ENCODE peak calls at places on chromosomes 2 and 18, in ten cellular contexts. N, Y, D, X, W, F, V, H, T and U are unnamed samples.

GRCh38 chr2:9390151-9390850 is 33.0 kb downstream of the ITGB1BP1 start:
- DNase-seq in D (no peak), Y (no peak), T (no peak), V (no peak), F (no peak), W (no peak), N (no peak), X (no peak), H (no peak), U (no peak)

GRCh38 chr2:225637199-225637598 is 237.7 kb downstream of the NYAP2 start:
- DNase-seq in N (peak; percentile 21), Y (no peak), W (no peak), F (no peak), H (no peak), T (no peak), X (no peak), D (no peak), V (no peak), U (no peak)

GRCh38 chr2:238994876-238995275 is 147.0 kb downstream of the TWIST2 start:
- DNase-seq in V (no peak), W (no peak), F (no peak), H (no peak), D (no peak), Y (no peak), X (no peak), T (no peak), N (peak; percentile 39), U (no peak)

GRCh38 chr2:190069936-190070696 is 7.6 kb upstream of the MSTN start:
- DNase-seq in D (peak; percentile 23), V (no peak), Y (peak; percentile 40), H (no peak), F (peak; percentile 7), T (peak; percentile 75), N (peak; percentile 74), W (no peak), X (no peak), U (peak; percentile 25)

GRCh38 chr2:159904565-159905281 is 106.7 kb upstream of the CD302 start:
- DNase-seq in F (peak; percentile 35), T (no peak), V (peak; percentile 90), H (peak; percentile 87), D (no peak), W (peak; percentile 76), Y (no peak), X (peak; percentile 21), N (no peak), U (no peak)

GRCh38 chr2:175854665-175855064 is 147.4 kb downstream of the LNPK start:
- DNase-seq in V (no peak), T (no peak), W (no peak), H (no peak), X (no peak), N (peak; percentile 73), F (no peak), Y (no peak), D (no peak), U (no peak)

GRCh38 chr2:97658691-97659157 is 5.1 kb downstream of the ACTR1B start:
- DNase-seq in W (no peak), D (no peak), N (no peak), Y (no peak), F (no peak), V (no peak), X (no peak), T (no peak), H (no peak), U (no peak)

GRCh38 chr2:143451622-143452021 is 322.4 kb downstream of the ARHGAP15 start:
- DNase-seq in N (peak; percentile 46), X (no peak), T (peak; percentile 41), W (no peak), H (no peak), D (peak; percentile 54), F (no peak), V (no peak), Y (peak; percentile 15), U (no peak)

GRCh38 chr2:46364797-46365457 is 67.7 kb downstream of the EPAS1 start:
- DNase-seq in W (no peak), N (peak; percentile 77), X (no peak), D (peak; percentile 40), T (peak; percentile 72), V (no peak), H (no peak), F (peak; percentile 50), Y (peak; percentile 59), U (no peak)

GRCh38 chr2:41576423-41576822 is 471.4 kb upstream of the PKDCC start:
- DNase-seq in H (no peak), X (no peak), W (no peak), Y (no peak), D (no peak), V (no peak), N (no peak), T (no peak), F (no peak), U (no peak)

GRCh38 chr2:148303166-148303565 is 282.3 kb downstream of the MBD5 start:
- DNase-seq in T (no peak), N (no peak), V (no peak), W (no peak), F (no peak), Y (no peak), X (no peak), D (no peak), H (no peak), U (no peak)

DNA sequence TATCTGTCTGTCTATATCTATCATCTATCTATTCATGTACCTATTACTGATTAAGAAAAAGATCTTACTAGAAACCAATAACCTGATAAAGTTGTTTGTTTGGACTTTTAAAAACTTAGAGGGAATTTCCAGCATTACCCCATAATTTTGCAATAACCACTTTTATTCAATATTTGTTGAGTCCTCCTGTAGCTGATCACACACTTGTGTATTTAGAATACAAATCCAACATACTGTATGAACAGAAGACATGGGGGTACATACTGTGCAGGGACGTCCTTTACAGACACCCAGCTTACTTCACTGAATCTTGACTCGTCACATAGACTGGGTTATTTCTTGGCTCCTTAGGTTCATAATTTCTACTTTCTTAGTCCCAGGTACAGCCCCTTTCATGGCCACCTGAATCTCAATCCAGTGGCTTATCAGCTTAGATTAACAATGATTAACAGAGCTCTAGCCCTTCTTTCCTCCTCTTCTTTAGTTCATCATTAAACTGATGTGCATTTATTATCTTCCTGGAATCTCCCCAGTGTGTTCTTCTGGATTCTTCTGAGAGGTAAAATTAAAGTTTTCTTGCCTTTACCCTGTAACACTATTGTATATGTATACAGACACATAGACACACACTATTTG is 27.4 kb upstream of the STAT4 start:
- DNase-seq in F (no peak), D (no peak), V (no peak), Y (no peak), H (no peak), N (no peak), T (no peak), X (no peak), W (no peak), U (no peak)
- TF ChIP-seq CTCF in F (no peak), D (no peak), V (no peak), Y (no peak), H (no peak), N (no peak), T (no peak), X (no peak), W (no peak), U (no peak)

GRCh38 chr18:64115906-64116305 is 33.0 kb downstream of the LINC00305 start:
- DNase-seq in X (no peak), Y (no peak), W (no peak), F (no peak), V (no peak), H (no peak), D (no peak), N (no peak), T (no peak), U (peak; percentile 9)

GRCh38 chr18:64116806-64117205 is 32.1 kb downstream of the LINC00305 start:
- DNase-seq in T (no peak), H (no peak), X (no peak), F (no peak), D (no peak), W (no peak), N (no peak), Y (no peak), V (no peak), U (no peak)

GRCh38 chr18:64119916-64120315 is 29.0 kb downstream of the LINC00305 start:
- DNase-seq in V (no peak), T (no peak), N (no peak), H (no peak), X (no peak), Y (no peak), W (no peak), D (no peak), F (no peak), U (no peak)
- H3K4me3 ChIP-seq in V (no peak overlapping the region), T (no peak overlapping the region), N (no peak overlapping the region), H (no peak overlapping the region), X (no peak overlapping the region), Y (no peak overlapping the region), W (no peak overlapping the region), D (no peak overlapping the region), F (no peak overlapping the region), U (no peak overlapping the region)

DNA sequence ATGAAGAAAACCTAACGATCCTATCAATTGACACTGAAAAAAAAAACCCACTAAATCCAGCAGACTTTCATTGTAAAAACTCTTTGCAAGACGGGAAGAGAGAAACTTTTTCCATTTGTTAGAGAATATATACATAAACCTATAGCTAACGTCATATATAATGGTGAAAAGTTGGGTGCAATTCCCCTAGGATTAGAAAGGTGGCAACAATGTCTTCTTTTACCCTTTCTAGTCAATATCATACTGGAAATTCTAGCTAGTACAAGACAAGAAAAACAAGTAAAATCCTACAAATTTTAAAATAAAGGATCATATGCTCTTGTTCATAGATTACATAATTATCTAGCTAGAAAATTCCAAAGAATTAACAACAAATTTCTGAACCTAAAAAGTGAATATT is 1596.5 kb upstream of the LRRTM1 start:
- DNase-seq in F (no peak), H (no peak), V (no peak), X (no peak), W (no peak), T (no peak), Y (no peak), D (no peak), N (no peak), U (no peak)
- TF ChIP-seq CTCF in F (no peak), H (no peak), V (no peak), X (peak; percentile 38), W (no peak), T (no peak), Y (no peak), D (no peak), N (no peak), U (peak; percentile 60)

GRCh38 chr18:48407358-48407757 is 1.8 kb downstream of the ZBTB7C start:
- DNase-seq in T (no peak), V (no peak), Y (no peak), D (no peak), W (no peak), F (no peak), N (no peak), X (no peak), H (no peak), U (no peak)

GRCh38 chr18:48410095-48410920 is 1.1 kb upstream of the ZBTB7C start:
- DNase-seq in X (peak; percentile 89), H (peak; percentile 35), T (peak; percentile 72), W (peak; percentile 94), N (peak; percentile 72), V (peak; percentile 94), D (no peak), F (peak; percentile 56), Y (peak; percentile 30), U (peak; percentile 39)

GRCh38 chr18:48408727-48409590 is at the start of gene ZBTB7C:
- DNase-seq in F (no peak), W (peak; percentile 59), N (peak; percentile 12), T (no peak), H (no peak), D (no peak), V (peak; percentile 57), X (peak; percentile 32), Y (no peak), U (no peak)

GRCh38 chr18:48409591-48410094 is 460 bp upstream of the ZBTB7C start:
- DNase-seq in D (no peak), W (no peak), F (no peak), T (no peak), N (no peak), H (no peak), V (peak; percentile 72), Y (no peak), X (peak; percentile 61), U (no peak)

GRCh38 chr18:48408111-48408726 is 964 bp downstream of the ZBTB7C start:
- DNase-seq in T (no peak), F (no peak), W (no peak), D (no peak), X (peak; percentile 15), H (no peak), Y (no peak), V (peak; percentile 57), N (no peak), U (no peak)
- H3K4me3 ChIP-seq in T (no peak overlapping the region), F (peak overlapping the region; percentile 78), W (peak overlapping the region; percentile 69), D (no peak overlapping the region), X (peak overlapping the region; percentile 79), H (peak overlapping the region; percentile 70), Y (no peak overlapping the region), V (peak overlapping the region; percentile 77), N (no peak overlapping the region), U (no peak overlapping the region)